ENCODE peak calls at places on chromosome 21, in ten cellular contexts. M is ovary, I is IMR-90, L is sigmoid colon, S is A549, A is heart left ventricle, V is H54, U is prostate gland, B is uterus, T is K562. C is an unnamed sample.

GRCh38 chr21:42570841-42571387 is 57.3 kb downstream of the SLC37A1 start:
- DNase-seq in M (no peak), I (no peak), L (peak; percentile 55), S (no peak), A (peak; percentile 16), V (no peak), U (peak; percentile 55), B (peak; percentile 10), T (no peak), C (no peak)

GRCh38 chr21:42010507-42011493 is 640 bp upstream of the ZBTB21 start:
- DNase-seq in M (peak; percentile 57), I (no peak), L (no peak), S (peak; percentile 7), A (peak; percentile 38), V (peak; percentile 56), U (peak; percentile 43), B (peak; percentile 29), T (peak; percentile 58), C (peak; percentile 39)

GRCh38 chr21:35050348-35051286 is 1.5 kb upstream of the RUNX1 start:
- DNase-seq in M (no peak), I (peak; percentile 70), L (peak; percentile 77), S (no peak), A (no peak), V (peak; percentile 44), U (no peak), B (no peak), T (peak; percentile 48), C (no peak)

GRCh38 chr21:29403922-29404538 is 105.3 kb downstream of the BACH1 start:
- DNase-seq in M (no peak), I (no peak), L (no peak), S (no peak), A (no peak), V (no peak), U (no peak), B (no peak), T (no peak), C (peak; percentile 17)

GRCh38 chr21:44514746-44515358 is 25.1 kb downstream of the KRTAP10-1 start:
- DNase-seq in M (no peak), I (no peak), L (no peak), S (no peak), A (no peak), V (no peak), U (no peak), B (no peak), T (no peak), C (no peak)

GRCh38 chr21:35093514-35093913 is 44.4 kb upstream of the RUNX1 start:
- DNase-seq in M (no peak), I (no peak), L (no peak), S (no peak), A (no peak), V (no peak), U (no peak), B (no peak), T (no peak), C (no peak)

GRCh38 chr21:45351061-45351460 is 53.9 kb upstream of the COL18A1 start:
- DNase-seq in M (no peak), I (no peak), L (no peak), S (no peak), A (no peak), V (no peak), U (no peak), B (no peak), T (no peak), C (no peak)

GRCh38 chr21:27094182-27094948 is 127.5 kb upstream of the ADAMTS5 start:
- DNase-seq in M (no peak), I (no peak), L (no peak), S (no peak), A (no peak), V (no peak), U (no peak), B (no peak), T (no peak), C (no peak)

GRCh38 chr21:8991968-8992621 is 1529.3 kb upstream of the TPTE start:
- DNase-seq in M (no peak), I (no peak), L (peak; percentile 53), S (no peak), A (no peak), V (no peak), U (no peak), B (no peak), T (peak; percentile 40), C (no peak)

GRCh38 chr21:44965251-44966022 is 25.6 kb downstream of the SLX9 start:
- DNase-seq in M (no peak), I (peak; percentile 94), L (no peak), S (no peak), A (no peak), V (no peak), U (no peak), B (no peak), T (no peak), C (no peak)

GRCh38 chr21:26782754-26783153 is 62.5 kb downstream of the ADAMTS1 start:
- DNase-seq in M (no peak), I (no peak), L (no peak), S (no peak), A (no peak), V (no peak), U (no peak), B (no peak), T (no peak), C (no peak)

GRCh38 chr21:36135391-36136094 is 664 bp downstream of the CBR3 start:
- DNase-seq in M (peak; percentile 64), I (peak; percentile 83), L (peak; percentile 88), S (peak; percentile 34), A (peak; percentile 79), V (peak; percentile 86), U (peak; percentile 63), B (peak; percentile 72), T (no peak), C (peak; percentile 32)
- TF ChIP-seq POLR2A in M (peak; percentile 36), I (no peak), L (peak; percentile 62), S (no peak), A (peak; percentile 78), V (peak; percentile 74), U (no peak), B (peak; percentile 61), T (no peak), C (no peak)

GRCh38 chr21:17513214-17514123 is 626 bp downstream of the CXADR start:
- DNase-seq in M (no peak), I (no peak), L (no peak), S (no peak), A (peak; percentile 21), V (no peak), U (peak; percentile 36), B (peak; percentile 27), T (no peak), C (peak; percentile 20)

GRCh38 chr21:17519965-17520364 is 7.1 kb downstream of the CXADR start:
- DNase-seq in M (no peak), I (no peak), L (no peak), S (no peak), A (no peak), V (no peak), U (no peak), B (no peak), T (no peak), C (no peak)

GRCh38 chr21:17519208-17519738 is 6.4 kb downstream of the CXADR start:
- DNase-seq in M (no peak), I (no peak), L (no peak), S (no peak), A (no peak), V (no peak), U (no peak), B (no peak), T (no peak), C (no peak)

GRCh38 chr21:17512245-17513213 is at the start of gene CXADR:
- DNase-seq in M (peak; percentile 34), I (no peak), L (no peak), S (peak; percentile 57), A (peak; percentile 76), V (peak; percentile 91), U (peak; percentile 92), B (peak; percentile 65), T (peak; percentile 68), C (peak; percentile 62)

DNA sequence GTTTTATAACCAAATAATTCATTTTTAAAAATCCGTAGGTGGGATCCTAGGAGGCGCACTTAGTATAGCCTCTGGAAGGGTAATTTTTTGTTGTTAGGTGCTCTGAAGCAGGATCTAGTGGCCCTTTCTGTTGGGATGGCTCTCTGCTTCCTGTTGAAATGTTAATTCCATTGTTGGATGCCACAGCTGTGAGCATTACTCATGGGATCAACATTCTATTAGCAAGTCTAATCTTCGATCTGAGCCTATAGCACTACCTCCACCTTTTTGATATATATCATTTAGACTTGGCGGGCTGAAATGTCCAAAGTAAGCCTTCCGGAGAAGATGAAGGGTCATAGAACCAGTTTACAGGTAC is 1.3 kb downstream of the CXADR start:
- DNase-seq in M (no peak), I (no peak), L (no peak), S (no peak), A (no peak), V (no peak), U (peak; percentile 10), B (no peak), T (no peak), C (no peak)
- TF ChIP-seq POLR2A in M (no peak), I (no peak), L (no peak), S (no peak), A (no peak), V (no peak), U (no peak), B (no peak), T (no peak), C (no peak)

DNA sequence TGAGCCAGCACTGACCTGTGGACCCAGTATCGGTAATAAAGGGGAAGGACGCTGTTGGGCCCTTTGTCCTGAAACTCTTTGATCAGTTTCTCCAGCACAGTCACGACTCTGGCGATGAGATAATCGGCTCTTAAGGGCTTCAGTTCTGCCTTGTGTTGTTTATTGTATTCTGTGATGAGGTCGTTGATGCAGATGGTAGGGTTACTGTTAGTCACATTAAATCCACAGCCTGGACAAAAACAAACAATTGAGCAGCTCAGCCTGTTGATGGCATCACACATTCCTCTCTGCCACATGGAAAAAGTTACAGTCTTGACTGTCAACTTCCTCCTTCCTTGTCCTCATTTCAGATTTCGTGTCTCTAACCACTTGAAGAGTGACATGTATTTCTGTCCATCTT is 57.6 kb downstream of the SIM2 start:
- DNase-seq in M (no peak), I (peak; percentile 83), L (no peak), S (no peak), A (no peak), V (no peak), U (no peak), B (no peak), T (no peak), C (no peak)
- TF ChIP-seq POLR2A in M (no peak), I (no peak), L (no peak), S (no peak), A (no peak), V (no peak), U (no peak), B (no peak), T (no peak), C (no peak)

DNA sequence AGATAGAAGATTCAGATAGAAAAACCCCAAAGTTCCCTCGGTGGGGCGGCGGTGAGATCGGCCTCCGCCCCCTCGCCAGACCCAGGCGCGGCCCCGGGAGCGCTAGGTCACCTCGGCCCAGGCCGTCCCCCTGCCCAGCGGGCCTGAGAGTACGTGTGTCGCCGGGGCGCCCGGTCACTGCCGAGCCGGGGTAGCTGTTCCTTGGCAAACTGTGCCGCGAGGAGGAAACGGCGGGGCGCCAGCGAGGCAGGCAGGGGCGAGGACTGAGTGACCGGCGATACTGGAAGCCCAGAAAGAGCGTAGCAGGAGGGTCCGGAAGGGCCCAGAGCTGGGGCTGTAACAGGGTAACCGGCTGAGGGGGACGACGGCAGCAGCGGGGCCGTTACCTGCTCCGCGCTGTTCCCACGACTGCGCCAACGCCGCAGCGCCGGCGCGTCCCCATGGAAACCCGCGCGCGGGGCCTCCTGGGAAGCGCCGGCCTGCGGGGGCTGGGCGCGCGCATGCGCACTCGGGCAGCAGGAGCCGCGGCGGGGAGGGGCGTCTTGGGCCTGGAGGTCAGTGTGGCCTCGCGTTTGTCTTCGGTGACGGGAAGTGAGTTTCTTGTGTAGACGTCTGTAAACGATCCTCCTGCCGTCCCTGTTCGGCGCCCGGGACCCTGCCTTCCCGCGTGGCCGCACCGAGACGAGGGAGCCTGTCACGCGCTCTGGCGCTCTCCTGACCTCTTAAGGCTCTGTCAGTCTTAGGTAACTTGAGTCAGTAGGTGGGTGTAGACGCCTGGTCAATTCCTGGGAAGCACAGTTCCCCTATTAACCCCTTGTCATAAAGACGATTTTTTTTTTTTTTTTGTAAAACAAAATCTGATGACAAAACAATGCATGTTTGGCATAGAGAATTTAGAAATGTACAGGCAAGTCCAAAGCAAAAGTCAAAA is at the start of gene LCA5L:
- DNase-seq in M (peak; percentile 93), I (peak; percentile 81), L (peak; percentile 95), S (peak; percentile 70), A (peak; percentile 94), V (peak; percentile 92), U (peak; percentile 83), B (peak; percentile 92), T (peak; percentile 99), C (peak; percentile 95)
- TF ChIP-seq POLR2A in M (peak; percentile 56), I (peak; percentile 59), L (peak; percentile 40), S (peak; percentile 86), A (peak; percentile 87), V (peak; percentile 89), U (peak; percentile 88), B (peak; percentile 91), T (peak; percentile 92), C (peak; percentile 66)